ENCODE peak calls at places on chromosomes 4 and X, in five cellular contexts. T is K562, Y is WTC11, V is HepG2, U is endothelial cell of umbilical vein. Z is an unnamed sample.
A peak's percentile ranks its signal among the peaks of the same experiment; 100 is the strongest.

GRCh38 chr4:92198711-92199110 is 105.1 kb upstream of the GRID2 start:
- DNase-seq in T (no peak), Y (no peak), V (no peak), U (no peak), Z (no peak)

GRCh38 chr4:110198472-110199419 is at the start of gene ELOVL6:
- DNase-seq in T (peak; percentile 69), Y (peak; percentile 81), V (peak; percentile 59), U (peak; percentile 50), Z (peak; percentile 35)

GRCh38 chrX:124358796-124359386 is 12.5 kb downstream of the SH2D1A start:
- DNase-seq in T (no peak), Y (no peak), V (no peak), U (no peak), Z (no peak)

GRCh38 chrX:103747199-103747598 is 29.4 kb upstream of the PLP1 start:
- DNase-seq in T (no peak), Y (no peak), V (no peak), U (no peak), Z (no peak)

GRCh38 chrX:130497531-130497930 is 95.7 kb downstream of the RBMX2 start:
- DNase-seq in T (no peak), Y (no peak), V (no peak), U (no peak), Z (no peak)

GRCh38 chr4:57410331-57411052 is 300.3 kb upstream of the IGFBP7 start:
- DNase-seq in T (no peak), Y (no peak), V (no peak), U (no peak), Z (no peak)

GRCh38 chrX:123962006-123962485 is 540 bp downstream of the STAG2 start:
- DNase-seq in T (no peak), Y (no peak), V (no peak), U (no peak), Z (no peak)

GRCh38 chr4:105145913-105146285 is 777 bp upstream of the TET2 start:
- DNase-seq in T (no peak), Y (peak; percentile 45), V (no peak), U (peak; percentile 15), Z (no peak)

GRCh38 chr4:139223682-139224317 is 46.8 kb upstream of the ELF2 start:
- DNase-seq in T (no peak), Y (no peak), V (no peak), U (peak; percentile 33), Z (no peak)

GRCh38 chr4:84631573-84631972 is 48.6 kb downstream of the CDS1 start:
- DNase-seq in T (no peak), Y (no peak), V (no peak), U (no peak), Z (no peak)

GRCh38 chrX:93874554-93874953 is 200.5 kb downstream of the FAM133A start:
- DNase-seq in T (peak; percentile 3), Y (peak; percentile 31), V (peak; percentile 1), U (no peak), Z (no peak)

GRCh38 chrX:2231570-2232192 is 269.1 kb downstream of the DHRSX start:
- DNase-seq in T (no peak), Y (no peak), V (no peak), U (no peak), Z (no peak)

GRCh38 chrX:74925210-74926088 is at the start of gene NEXMIF:
- DNase-seq in T (no peak), Y (peak; percentile 8), V (peak; percentile 6), U (no peak), Z (peak; percentile 45)

GRCh38 chrX:19342331-19342906 is 1.3 kb upstream of the PDHA1 start:
- DNase-seq in T (no peak), Y (no peak), V (no peak), U (no peak), Z (no peak)

GRCh38 chr4:175622887-175623286 is 189.2 kb downstream of the GPM6A start:
- DNase-seq in T (no peak), Y (no peak), V (no peak), U (no peak), Z (no peak)

GRCh38 chr4:108146819-108147218 is 21.9 kb downstream of the LEF1 start:
- DNase-seq in T (no peak), Y (peak; percentile 36), V (no peak), U (no peak), Z (no peak)

DNA sequence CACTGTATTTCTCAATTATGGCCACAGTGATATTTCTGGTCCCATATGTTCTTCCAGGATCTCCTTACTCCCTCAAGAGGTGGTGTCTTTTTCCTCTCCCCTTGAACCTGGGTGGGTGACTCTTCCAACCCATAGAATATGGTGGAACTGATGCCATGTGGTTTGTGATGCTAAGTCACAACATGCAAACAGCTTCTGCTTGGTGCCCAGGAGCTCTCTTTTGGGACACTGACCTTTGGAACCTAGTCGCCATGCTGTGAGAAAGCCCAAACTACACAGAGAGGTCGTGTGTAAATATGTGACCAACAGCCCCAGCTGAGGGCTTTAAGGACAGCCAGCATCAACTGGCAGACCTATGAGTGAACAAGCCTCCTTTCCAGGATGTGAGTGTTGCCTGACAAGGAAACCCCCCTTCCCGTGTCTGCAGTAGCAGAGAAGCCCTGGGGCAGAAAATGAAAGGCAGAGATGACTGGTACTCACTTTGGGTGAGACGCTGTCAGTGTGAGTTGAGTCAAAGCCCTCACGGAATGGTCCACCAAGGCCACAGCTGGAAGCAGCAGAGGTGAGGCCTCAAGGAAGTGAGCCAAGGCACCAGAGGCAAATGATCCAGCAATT is 223.4 kb downstream of the BCOR start:
- DNase-seq in T (no peak), Y (no peak), V (no peak), U (peak; percentile 10), Z (no peak)
- TF ChIP-seq JUN in T (no peak), Y (no peak), V (no peak), U (no peak), Z (no peak)

GRCh38 chrX:113001836-113002235 is 161.2 kb upstream of the AMOT start:
- DNase-seq in T (no peak), Y (no peak), V (no peak), U (no peak), Z (peak; percentile 6)
- TF ChIP-seq JUN in T (no peak), Y (no peak), V (no peak), U (no peak), Z (no peak)

DNA sequence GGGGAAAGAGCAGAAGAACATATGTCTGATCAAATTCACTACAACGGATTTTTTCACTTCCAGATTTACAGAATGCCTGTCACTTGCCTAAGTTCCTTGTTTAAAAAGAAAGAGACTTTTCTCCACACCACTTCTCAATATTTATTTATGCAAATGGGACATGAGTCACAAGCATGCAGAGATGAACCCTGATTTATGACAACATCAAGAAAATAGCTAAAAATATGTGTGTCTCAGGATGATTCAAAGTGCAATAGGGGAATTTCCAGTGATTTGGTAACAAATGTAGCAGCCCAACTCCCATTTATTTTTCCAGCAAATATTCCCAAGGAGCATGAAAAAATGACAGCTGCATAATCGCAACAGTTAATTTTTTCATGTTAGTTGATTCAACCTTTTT is 180.4 kb upstream of the FAT1 start:
- DNase-seq in T (no peak), Y (no peak), V (peak; percentile 47), U (peak; percentile 29), Z (peak; percentile 51)
- TF ChIP-seq JUN in T (no peak), Y (no peak), V (no peak), U (no peak), Z (no peak)

GRCh38 chr4:64774626-64775025 is 365.4 kb upstream of the TECRL start:
- DNase-seq in T (no peak), Y (no peak), V (no peak), U (no peak), Z (no peak)
- TF ChIP-seq JUN in T (no peak), Y (no peak), V (no peak), U (no peak), Z (no peak)

GRCh38 chrX:129480889-129481288 is 42.4 kb downstream of the SMARCA1 start:
- DNase-seq in T (no peak), Y (no peak), V (no peak), U (no peak), Z (no peak)
- TF ChIP-seq JUN in T (no peak), Y (no peak), V (no peak), U (no peak), Z (no peak)

GRCh38 chr4:40840255-40840984 is 90.7 kb downstream of the NSUN7 start:
- DNase-seq in T (no peak), Y (no peak), V (no peak), U (no peak), Z (no peak)
- TF ChIP-seq JUN in T (no peak), Y (no peak), V (no peak), U (no peak), Z (no peak)

Z was measured in A549.